ENCODE peak calls at places on chromosomes 7 and 10, in five cellular contexts. K is stimulated activated CD8-positive, alpha-beta memory T cell treated with anti-CD3 and anti-CD28 coated beads, Interleukin-15, amount 100 ng/mL, for 1 hour; Y is GM20000; E is transverse colon; M is fibroblast of pulmonary artery. T is an unnamed sample.

GRCh38 chr7:26500749-26501352 is 209.2 kb downstream of the SNX10 start:
- DNase-seq in Y (peak), E (no peak), K (no peak), M (peak), T (peak)

GRCh38 chr7:24227603-24228359 is 56.2 kb upstream of the NPY start:
- DNase-seq in E (no peak), K (no peak), M (no peak), Y (peak), T (no peak)

GRCh38 chr7:29805031-29805430 is 1.3 kb upstream of the WIPF3 start:
- DNase-seq in Y (no peak), K (no peak), E (no peak), M (no peak), T (no peak)

GRCh38 chr10:52312999-52313349 is 1.1 kb upstream of the DKK1 start:
- DNase-seq in M (no peak), Y (no peak), E (no peak), K (no peak), T (peak)

GRCh38 chr10:70296406-70296899 is 12.6 kb upstream of the NPFFR1 start:
- DNase-seq in Y (no peak), E (peak), K (no peak), M (peak), T (peak)

GRCh38 chr7:20700491-20701231 is 85.2 kb downstream of the ABCB5 start:
- DNase-seq in M (no peak), Y (no peak), E (no peak), K (no peak), T (no peak)

GRCh38 chr10:124705817-124706461 is 38.2 kb downstream of the FAM53B start:
- DNase-seq in K (no peak), M (peak), E (no peak), Y (no peak), T (no peak)

GRCh38 chr10:78749200-78749599 is 319.6 kb upstream of the ZMIZ1 start:
- DNase-seq in Y (no peak), M (no peak), K (no peak), E (no peak), T (no peak)

GRCh38 chr10:65032867-65033769 is 1511.9 kb downstream of the REEP3 start:
- DNase-seq in M (no peak), K (no peak), Y (no peak), E (no peak), T (no peak)

GRCh38 chr7:122225874-122226273 is 78.7 kb downstream of the FEZF1 start:
- DNase-seq in K (no peak), E (no peak), M (no peak), Y (no peak), T (no peak)

GRCh38 chr10:132708441-132708840 is 77.5 kb downstream of the NKX6-2 start:
- DNase-seq in K (no peak), M (no peak), Y (no peak), E (no peak), T (no peak)

GRCh38 chr7:27176343-27176731 is 2.2 kb upstream of the HOXA10 start:
- DNase-seq in M (no peak), K (no peak), E (peak), Y (no peak), T (no peak)

GRCh38 chr7:45594780-45595535 is 20.8 kb downstream of the ADCY1 start:
- DNase-seq in M (no peak), K (no peak), Y (no peak), E (no peak), T (no peak)

GRCh38 chr7:35389636-35390035 is 135.7 kb upstream of the TBX20 start:
- DNase-seq in Y (no peak), M (no peak), E (no peak), K (no peak), T (no peak)

GRCh38 chr7:17305387-17306171 is 7.1 kb downstream of the AHR start:
- DNase-seq in M (no peak), Y (no peak), K (no peak), E (no peak), T (no peak)

GRCh38 chr10:24237801-24238390 is 29.0 kb downstream of the KIAA1217 start:
- DNase-seq in E (peak), Y (no peak), K (no peak), M (no peak), T (no peak)

GRCh38 chr7:157827863-157828160 is 491.0 kb downstream of the DNAJB6 start:
- DNase-seq in Y (no peak), K (no peak), E (no peak), M (no peak), T (no peak)

GRCh38 chr10:8180756-8181155 is 126.3 kb downstream of the GATA3 start:
- DNase-seq in E (no peak), K (no peak), Y (no peak), M (no peak), T (no peak)

GRCh38 chr10:103040424-103040823 is 122.3 kb downstream of the CNNM2 start:
- DNase-seq in K (no peak), Y (no peak), M (peak), E (no peak), T (no peak)

GRCh38 chr10:126058507-126058906 is 162.1 kb downstream of the FANK1 start:
- DNase-seq in E (no peak), M (no peak), K (no peak), Y (no peak), T (no peak)

GRCh38 chr10:85008493-85009181 is 680.2 kb downstream of the CCSER2 start:
- DNase-seq in K (no peak), E (no peak), M (no peak), Y (no peak), T (no peak)

GRCh38 chr10:121579656-121580055 is 18.6 kb downstream of the FGFR2 start:
- DNase-seq in Y (no peak), E (no peak), K (no peak), M (no peak), T (no peak)

T was measured in fibroblast of lung.